ENCODE peak calls at places on chromosome 12, in four cellular contexts. One of them, this sample, is unnamed. For H3K4me1, the result is how much of the 10 kb centered on the place peaks cover.

GRCh38 chr12:65656904-65657351 is 167.4 kb upstream of the HMGA2 start:
- DNase-seq in uterus: no peak
- DNase-seq in A549: peak
- DNase-seq in CD8-positive, alpha-beta T cell: no peak
- DNase-seq in this sample: no peak

GRCh38 chr12:115147916-115148315 is 463.9 kb upstream of the TBX3 start:
- DNase-seq in A549: no peak
- DNase-seq in CD8-positive, alpha-beta T cell: no peak
- DNase-seq in uterus: no peak
- DNase-seq in this sample: no peak

GRCh38 chr12:63420206-63420644 is 248.1 kb downstream of the DPY19L2 start:
- DNase-seq in uterus: no peak
- DNase-seq in CD8-positive, alpha-beta T cell: no peak
- DNase-seq in A549: peak
- DNase-seq in this sample: peak

GRCh38 chr12:61513972-61514371 is 746.2 kb upstream of the USP15 start:
- DNase-seq in uterus: no peak
- DNase-seq in A549: no peak
- DNase-seq in CD8-positive, alpha-beta T cell: no peak
- DNase-seq in this sample: no peak

GRCh38 chr12:132357623-132358186 is 28.3 kb upstream of the GALNT9 start:
- DNase-seq in CD8-positive, alpha-beta T cell: no peak
- DNase-seq in A549: no peak
- DNase-seq in uterus: no peak
- DNase-seq in this sample: no peak

GRCh38 chr12:55009171-55009570 is 10.6 kb upstream of the NEUROD4 start:
- DNase-seq in uterus: no peak
- DNase-seq in CD8-positive, alpha-beta T cell: no peak
- DNase-seq in A549: no peak
- DNase-seq in this sample: no peak

GRCh38 chr12:127401005-127401404 is 866.0 kb upstream of the TMEM132C start:
- DNase-seq in CD8-positive, alpha-beta T cell: no peak
- DNase-seq in A549: no peak
- DNase-seq in uterus: no peak
- DNase-seq in this sample: no peak

GRCh38 chr12:115790526-115790925 is 487.0 kb downstream of the MED13L start:
- DNase-seq in uterus: no peak
- DNase-seq in CD8-positive, alpha-beta T cell: no peak
- DNase-seq in A549: no peak
- DNase-seq in this sample: no peak

GRCh38 chr12:11650279-11650696 is 814 bp downstream of the ETV6 start:
- DNase-seq in A549: no peak
- DNase-seq in uterus: peak
- DNase-seq in CD8-positive, alpha-beta T cell: peak
- DNase-seq in this sample: no peak

GRCh38 chr12:106994579-106995220 is 7.8 kb upstream of the MTERF2 start:
- DNase-seq in A549: no peak
- DNase-seq in uterus: no peak
- DNase-seq in CD8-positive, alpha-beta T cell: no peak
- DNase-seq in this sample: peak

GRCh38 chr12:70695361-70696023 is 58.3 kb upstream of the PTPRB start:
- DNase-seq in CD8-positive, alpha-beta T cell: no peak
- DNase-seq in A549: no peak
- DNase-seq in uterus: no peak
- DNase-seq in this sample: no peak

GRCh38 chr12:117032593-117033381 is 66.4 kb downstream of the TESC start:
- DNase-seq in uterus: no peak
- DNase-seq in CD8-positive, alpha-beta T cell: no peak
- DNase-seq in A549: no peak
- DNase-seq in this sample: peak

GRCh38 chr12:45105996-45106395 is 55.1 kb upstream of the DBX2 start:
- DNase-seq in A549: no peak
- DNase-seq in CD8-positive, alpha-beta T cell: no peak
- DNase-seq in uterus: no peak
- DNase-seq in this sample: no peak

GRCh38 chr12:61676520-61676919 is 583.7 kb upstream of the USP15 start:
- DNase-seq in A549: no peak
- DNase-seq in uterus: no peak
- DNase-seq in CD8-positive, alpha-beta T cell: no peak
- DNase-seq in this sample: no peak

GRCh38 chr12:94059394-94060368 is 88.7 kb upstream of the PLXNC1 start:
- DNase-seq in uterus: no peak
- DNase-seq in A549: no peak
- DNase-seq in CD8-positive, alpha-beta T cell: no peak
- DNase-seq in this sample: no peak

GRCh38 chr12:117202033-117202432 is 11.8 kb upstream of the FBXO21 start:
- DNase-seq in uterus: no peak
- DNase-seq in CD8-positive, alpha-beta T cell: no peak
- DNase-seq in A549: no peak
- DNase-seq in this sample: no peak

GRCh38 chr12:46369474-46370379 is 2.8 kb downstream of the SLC38A2 start:
- DNase-seq in CD8-positive, alpha-beta T cell: no peak
- DNase-seq in A549: no peak
- DNase-seq in uterus: no peak
- DNase-seq in this sample: no peak

GRCh38 chr12:106000376-106001104 is 138.2 kb downstream of the NUAK1 start:
- DNase-seq in A549: no peak
- DNase-seq in CD8-positive, alpha-beta T cell: no peak
- DNase-seq in uterus: no peak
- DNase-seq in this sample: no peak

GRCh38 chr12:52184813-52185212 is 7.0 kb downstream of the KRT80 start:
- DNase-seq in uterus: no peak
- DNase-seq in CD8-positive, alpha-beta T cell: no peak
- DNase-seq in A549: no peak
- DNase-seq in this sample: no peak

GRCh38 chr12:22056607-22057006 is 10.6 kb downstream of the CMAS start:
- DNase-seq in CD8-positive, alpha-beta T cell: no peak
- DNase-seq in A549: no peak
- DNase-seq in uterus: no peak
- DNase-seq in this sample: no peak

GRCh38 chr12:76259071-76259470 is 89.1 kb downstream of the BBS10 start:
- DNase-seq in A549: no peak
- DNase-seq in uterus: no peak
- DNase-seq in CD8-positive, alpha-beta T cell: no peak
- DNase-seq in this sample: no peak

GRCh38 chr12:46585854-46586621 is 213.5 kb upstream of the SLC38A2 start:
- DNase-seq in CD8-positive, alpha-beta T cell: peak
- DNase-seq in uterus: no peak
- DNase-seq in A549: no peak
- DNase-seq in this sample: peak

GRCh38 chr12:117334855-117335587 is 26.4 kb downstream of the NOS1 start:
- DNase-seq in uterus: no peak
- DNase-seq in A549: no peak
- DNase-seq in CD8-positive, alpha-beta T cell: no peak
- DNase-seq in this sample: peak

GRCh38 chr12:11171953-11172675 is 1.1 kb downstream of the SMIM10L1 start:
- DNase-seq in A549: peak
- DNase-seq in CD8-positive, alpha-beta T cell: no peak
- DNase-seq in uterus: no peak
- DNase-seq in this sample: no peak

GRCh38 chr12:13559318-13559978 is 362.9 kb downstream of the EMP1 start:
- DNase-seq in CD8-positive, alpha-beta T cell: no peak
- DNase-seq in A549: no peak
- DNase-seq in uterus: no peak
- DNase-seq in this sample: no peak

GRCh38 chr12:130222519-130223255 is 60.4 kb downstream of the FZD10 start:
- DNase-seq in CD8-positive, alpha-beta T cell: no peak
- DNase-seq in uterus: no peak
- DNase-seq in A549: no peak
- DNase-seq in this sample: no peak

GRCh38 chr12:49922349-49923034 is 18.8 kb upstream of the FAIM2 start:
- DNase-seq in CD8-positive, alpha-beta T cell: no peak
- DNase-seq in uterus: no peak
- DNase-seq in A549: no peak
- DNase-seq in this sample: no peak

GRCh38 chr12:24739094-24739779 is 209.7 kb downstream of the BCAT1 start:
- DNase-seq in A549: no peak
- DNase-seq in uterus: no peak
- DNase-seq in CD8-positive, alpha-beta T cell: no peak
- DNase-seq in this sample: no peak

GRCh38 chr12:49092086-49092815 is 2.4 kb downstream of the DHH start:
- DNase-seq in CD8-positive, alpha-beta T cell: peak
- DNase-seq in A549: peak
- DNase-seq in uterus: peak
- DNase-seq in this sample: peak

GRCh38 chr12:108690191-108690518 is 41.2 kb downstream of the CORO1C start:
- DNase-seq in uterus: no peak
- DNase-seq in A549: no peak
- DNase-seq in CD8-positive, alpha-beta T cell: no peak
- DNase-seq in this sample: no peak

GRCh38 chr12:108689314-108690190 is 41.8 kb downstream of the CORO1C start:
- DNase-seq in A549: no peak
- DNase-seq in uterus: no peak
- DNase-seq in CD8-positive, alpha-beta T cell: no peak
- DNase-seq in this sample: no peak

GRCh38 chr12:108691995-108692808 is 39.1 kb downstream of the CORO1C start:
- DNase-seq in uterus: no peak
- DNase-seq in A549: no peak
- DNase-seq in CD8-positive, alpha-beta T cell: no peak
- DNase-seq in this sample: peak

GRCh38 chr12:108691154-108691994 is 39.9 kb downstream of the CORO1C start:
- DNase-seq in uterus: peak
- DNase-seq in A549: peak
- DNase-seq in CD8-positive, alpha-beta T cell: peak
- DNase-seq in this sample: peak

GRCh38 chr12:108690799-108691153 is 40.5 kb downstream of the CORO1C start:
- DNase-seq in A549: no peak
- DNase-seq in CD8-positive, alpha-beta T cell: no peak
- DNase-seq in uterus: no peak
- DNase-seq in this sample: no peak
- H3K4me1 ChIP-seq in A549: half or more
- H3K4me1 ChIP-seq in CD8-positive, alpha-beta T cell: under half
- H3K4me1 ChIP-seq in uterus: under half
- H3K4me1 ChIP-seq in this sample: under half

GRCh38 chr12:128798543-128799341 is 25.0 kb downstream of the SLC15A4 start:
- DNase-seq in A549: no peak
- DNase-seq in uterus: no peak
- DNase-seq in CD8-positive, alpha-beta T cell: no peak
- DNase-seq in this sample: peak
- H3K4me1 ChIP-seq in A549: under half
- H3K4me1 ChIP-seq in uterus: under half
- H3K4me1 ChIP-seq in CD8-positive, alpha-beta T cell: under half
- H3K4me1 ChIP-seq in this sample: under half

DNA sequence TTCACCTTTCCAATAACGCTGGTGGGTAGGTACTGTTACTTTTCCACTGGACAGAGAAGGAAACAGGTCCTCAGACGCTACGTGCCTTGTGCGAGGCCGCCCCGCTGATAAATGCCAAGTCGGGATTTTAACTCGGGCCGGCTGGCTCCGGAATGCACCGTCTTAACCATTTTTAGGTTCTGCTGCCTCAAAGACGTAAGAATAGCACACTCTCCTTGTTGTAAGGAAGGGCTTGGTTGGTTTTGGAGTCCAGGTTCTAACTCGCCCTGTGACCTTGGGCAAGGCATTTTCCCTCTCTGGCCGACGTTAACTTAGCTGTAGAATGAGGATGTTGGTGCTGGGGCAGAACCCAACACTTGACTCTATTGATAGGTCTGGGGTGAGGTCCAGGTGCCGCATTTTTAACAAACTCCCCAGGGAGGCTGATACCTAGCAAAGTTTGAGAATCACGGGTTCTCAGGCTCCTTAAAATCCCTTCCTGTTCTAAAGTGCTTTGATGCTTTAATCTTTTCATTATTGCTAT is 814 bp downstream of the ANKRD13A start:
- DNase-seq in CD8-positive, alpha-beta T cell: no peak
- DNase-seq in uterus: no peak
- DNase-seq in A549: no peak
- DNase-seq in this sample: peak
- H3K4me1 ChIP-seq in CD8-positive, alpha-beta T cell: under half
- H3K4me1 ChIP-seq in uterus: under half
- H3K4me1 ChIP-seq in A549: under half
- H3K4me1 ChIP-seq in this sample: half or more

GRCh38 chr12:57203791-57204190 is 12.8 kb upstream of the NXPH4 start:
- DNase-seq in A549: no peak
- DNase-seq in CD8-positive, alpha-beta T cell: no peak
- DNase-seq in uterus: no peak
- DNase-seq in this sample: no peak

GRCh38 chr12:57201631-57202030 is 15.0 kb upstream of the NXPH4 start:
- DNase-seq in uterus: no peak
- DNase-seq in CD8-positive, alpha-beta T cell: no peak
- DNase-seq in A549: no peak
- DNase-seq in this sample: no peak

GRCh38 chr12:57204454-57204853 is 12.1 kb upstream of the NXPH4 start:
- DNase-seq in CD8-positive, alpha-beta T cell: no peak
- DNase-seq in uterus: no peak
- DNase-seq in A549: no peak
- DNase-seq in this sample: no peak

GRCh38 chr12:57202321-57202720 is 14.3 kb upstream of the NXPH4 start:
- DNase-seq in A549: no peak
- DNase-seq in CD8-positive, alpha-beta T cell: no peak
- DNase-seq in uterus: no peak
- DNase-seq in this sample: no peak

GRCh38 chr12:57203201-57203600 is 13.4 kb upstream of the NXPH4 start:
- DNase-seq in uterus: no peak
- DNase-seq in A549: no peak
- DNase-seq in CD8-positive, alpha-beta T cell: no peak
- DNase-seq in this sample: no peak
- H3K4me1 ChIP-seq in uterus: under half
- H3K4me1 ChIP-seq in A549: under half
- H3K4me1 ChIP-seq in CD8-positive, alpha-beta T cell: under half
- H3K4me1 ChIP-seq in this sample: under half

GRCh38 chr12:120539303-120539702 is 5.1 kb downstream of the RNF10 start:
- DNase-seq in A549: no peak
- DNase-seq in CD8-positive, alpha-beta T cell: no peak
- DNase-seq in uterus: no peak
- DNase-seq in this sample: no peak
- H3K4me1 ChIP-seq in A549: under half
- H3K4me1 ChIP-seq in CD8-positive, alpha-beta T cell: half or more
- H3K4me1 ChIP-seq in uterus: under half
- H3K4me1 ChIP-seq in this sample: half or more

DNA sequence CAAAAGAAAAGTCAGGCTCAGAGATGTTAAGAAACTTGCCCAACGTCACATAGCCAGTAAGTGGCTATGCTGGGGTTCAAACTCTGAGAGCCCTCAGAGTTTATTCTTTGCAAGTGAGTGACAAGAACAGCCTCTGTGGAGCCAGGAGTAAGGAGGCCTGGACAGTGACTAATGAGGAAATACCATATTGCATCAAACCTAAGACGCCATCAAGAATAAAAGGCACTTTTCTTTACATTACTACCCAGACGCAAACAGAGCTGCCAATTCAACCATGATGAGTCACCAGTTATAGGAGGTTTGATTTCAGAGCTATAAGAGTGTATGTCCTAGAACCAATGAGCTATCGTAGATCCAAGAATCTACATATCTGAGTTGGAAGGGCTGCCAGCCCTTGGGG is 9.4 kb downstream of the TNFRSF1A start:
- DNase-seq in CD8-positive, alpha-beta T cell: no peak
- DNase-seq in uterus: no peak
- DNase-seq in A549: peak
- DNase-seq in this sample: no peak
- H3K4me1 ChIP-seq in CD8-positive, alpha-beta T cell: half or more
- H3K4me1 ChIP-seq in uterus: under half
- H3K4me1 ChIP-seq in A549: half or more
- H3K4me1 ChIP-seq in this sample: half or more